ENCODE peak calls at places on chromosome 10, in ten cellular contexts. One of them, this sample, is unnamed.

GRCh38 chr10:121497513-121497912 is 100.7 kb downstream of the FGFR2 start:
- DNase-seq in neural progenitor cell: no peak
- DNase-seq in small intestine: peak; percentile 39
- DNase-seq in AG04450: no peak
- DNase-seq in lung: no peak
- DNase-seq in IMR-90: no peak
- DNase-seq in neuronal stem cell: no peak
- DNase-seq in retinal pigment epithelial cell: no peak
- DNase-seq in upper lobe of right lung: no peak
- DNase-seq in kidney: no peak
- DNase-seq in this sample: no peak

GRCh38 chr10:16566202-16566805 is 44.6 kb upstream of the C1QL3 start:
- DNase-seq in IMR-90: no peak
- DNase-seq in kidney: no peak
- DNase-seq in retinal pigment epithelial cell: no peak
- DNase-seq in small intestine: no peak
- DNase-seq in upper lobe of right lung: no peak
- DNase-seq in neuronal stem cell: no peak
- DNase-seq in AG04450: no peak
- DNase-seq in lung: no peak
- DNase-seq in neural progenitor cell: no peak
- DNase-seq in this sample: no peak

GRCh38 chr10:37490266-37490665 is 364.9 kb downstream of the ANKRD30A start:
- DNase-seq in small intestine: no peak
- DNase-seq in upper lobe of right lung: no peak
- DNase-seq in IMR-90: no peak
- DNase-seq in neural progenitor cell: no peak
- DNase-seq in retinal pigment epithelial cell: no peak
- DNase-seq in kidney: no peak
- DNase-seq in AG04450: no peak
- DNase-seq in lung: no peak
- DNase-seq in neuronal stem cell: no peak
- DNase-seq in this sample: no peak

GRCh38 chr10:71138126-71138860 is 74.1 kb upstream of the UNC5B start:
- DNase-seq in lung: no peak
- DNase-seq in small intestine: no peak
- DNase-seq in neural progenitor cell: no peak
- DNase-seq in retinal pigment epithelial cell: no peak
- DNase-seq in IMR-90: no peak
- DNase-seq in kidney: no peak
- DNase-seq in AG04450: no peak
- DNase-seq in upper lobe of right lung: no peak
- DNase-seq in neuronal stem cell: no peak
- DNase-seq in this sample: no peak

GRCh38 chr10:75617485-75618155 is 186.2 kb downstream of the LRMDA start:
- DNase-seq in neural progenitor cell: no peak
- DNase-seq in kidney: no peak
- DNase-seq in small intestine: no peak
- DNase-seq in upper lobe of right lung: no peak
- DNase-seq in IMR-90: no peak
- DNase-seq in lung: peak; percentile 48
- DNase-seq in AG04450: no peak
- DNase-seq in retinal pigment epithelial cell: no peak
- DNase-seq in neuronal stem cell: no peak
- DNase-seq in this sample: peak; percentile 9

GRCh38 chr10:5645375-5645774 is 21.0 kb downstream of the ASB13 start:
- DNase-seq in kidney: peak; percentile 57
- DNase-seq in small intestine: peak; percentile 95
- DNase-seq in lung: no peak
- DNase-seq in neural progenitor cell: no peak
- DNase-seq in AG04450: no peak
- DNase-seq in neuronal stem cell: no peak
- DNase-seq in upper lobe of right lung: no peak
- DNase-seq in IMR-90: no peak
- DNase-seq in retinal pigment epithelial cell: peak; percentile 72
- DNase-seq in this sample: no peak

GRCh38 chr10:43217563-43218205 is 49.2 kb downstream of the RASGEF1A start:
- DNase-seq in upper lobe of right lung: peak; percentile 43
- DNase-seq in kidney: peak; percentile 48
- DNase-seq in retinal pigment epithelial cell: no peak
- DNase-seq in lung: no peak
- DNase-seq in small intestine: no peak
- DNase-seq in neuronal stem cell: no peak
- DNase-seq in IMR-90: no peak
- DNase-seq in neural progenitor cell: no peak
- DNase-seq in AG04450: no peak
- DNase-seq in this sample: no peak

GRCh38 chr10:5096108-5096507 is 1.9 kb downstream of the AKR1C3 start:
- DNase-seq in kidney: no peak
- DNase-seq in lung: no peak
- DNase-seq in upper lobe of right lung: no peak
- DNase-seq in neuronal stem cell: no peak
- DNase-seq in small intestine: peak; percentile 64
- DNase-seq in retinal pigment epithelial cell: no peak
- DNase-seq in IMR-90: no peak
- DNase-seq in neural progenitor cell: no peak
- DNase-seq in AG04450: no peak
- DNase-seq in this sample: no peak

GRCh38 chr10:8129438-8129837 is 75.0 kb downstream of the GATA3 start:
- DNase-seq in kidney: no peak
- DNase-seq in AG04450: no peak
- DNase-seq in neural progenitor cell: no peak
- DNase-seq in small intestine: no peak
- DNase-seq in upper lobe of right lung: no peak
- DNase-seq in IMR-90: no peak
- DNase-seq in retinal pigment epithelial cell: no peak
- DNase-seq in lung: no peak
- DNase-seq in neuronal stem cell: no peak
- DNase-seq in this sample: no peak

GRCh38 chr10:8128511-8128910 is 74.0 kb downstream of the GATA3 start:
- DNase-seq in upper lobe of right lung: no peak
- DNase-seq in lung: no peak
- DNase-seq in neuronal stem cell: no peak
- DNase-seq in IMR-90: no peak
- DNase-seq in AG04450: no peak
- DNase-seq in kidney: no peak
- DNase-seq in small intestine: no peak
- DNase-seq in neural progenitor cell: no peak
- DNase-seq in retinal pigment epithelial cell: no peak
- DNase-seq in this sample: no peak

GRCh38 chr10:8133146-8133545 is 78.7 kb downstream of the GATA3 start:
- DNase-seq in lung: no peak
- DNase-seq in small intestine: no peak
- DNase-seq in IMR-90: no peak
- DNase-seq in kidney: no peak
- DNase-seq in upper lobe of right lung: no peak
- DNase-seq in AG04450: no peak
- DNase-seq in neuronal stem cell: no peak
- DNase-seq in retinal pigment epithelial cell: no peak
- DNase-seq in neural progenitor cell: no peak
- DNase-seq in this sample: no peak

GRCh38 chr10:8136745-8137144 is 82.3 kb downstream of the GATA3 start:
- DNase-seq in neural progenitor cell: no peak
- DNase-seq in IMR-90: no peak
- DNase-seq in small intestine: no peak
- DNase-seq in AG04450: no peak
- DNase-seq in neuronal stem cell: no peak
- DNase-seq in kidney: no peak
- DNase-seq in lung: no peak
- DNase-seq in upper lobe of right lung: no peak
- DNase-seq in retinal pigment epithelial cell: no peak
- DNase-seq in this sample: no peak

DNA sequence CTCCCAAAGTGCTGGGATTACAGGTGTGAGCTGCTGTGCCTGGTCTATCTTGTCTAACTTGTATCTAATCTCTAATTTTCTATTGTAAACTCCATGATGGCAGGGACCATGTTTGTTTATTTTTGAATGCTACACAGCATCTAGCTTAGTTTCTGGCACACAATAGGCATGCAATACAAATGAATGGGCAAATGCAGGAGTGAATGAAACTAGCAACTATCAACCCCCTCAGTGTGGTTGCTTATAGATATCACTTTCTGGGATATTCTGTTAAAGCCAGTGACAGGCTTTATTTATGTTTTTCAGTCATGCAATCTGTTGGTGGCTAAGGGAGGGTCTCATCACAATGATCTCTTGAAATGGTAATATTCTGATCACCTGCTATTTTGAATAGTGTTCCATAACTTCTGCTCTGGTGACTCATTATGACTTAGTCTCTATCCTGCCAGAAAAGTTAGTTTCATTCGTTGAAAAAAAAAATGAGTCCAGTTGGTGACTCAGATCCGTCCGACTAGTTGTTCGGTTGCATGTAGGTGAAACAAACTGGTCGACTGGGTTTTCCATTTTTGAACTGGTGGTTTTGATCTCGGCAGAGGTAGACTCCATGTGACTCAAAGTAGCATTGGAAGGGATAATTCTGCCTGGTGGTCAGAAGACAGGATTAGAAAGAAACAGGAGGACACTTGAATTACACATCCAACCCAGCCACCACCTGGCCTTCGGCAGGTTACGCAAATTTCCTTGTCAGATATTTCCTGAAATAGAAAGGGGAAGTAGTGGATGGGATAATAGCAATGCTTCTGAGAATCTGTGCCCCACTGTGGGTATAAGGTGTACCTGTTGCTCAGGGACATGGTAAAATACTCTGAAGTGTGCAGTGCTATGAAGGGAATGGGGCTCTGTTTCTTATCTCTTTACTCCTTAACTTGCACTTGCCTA is 76.8 kb downstream of the GATA3 start:
- DNase-seq in neural progenitor cell: no peak
- DNase-seq in small intestine: no peak
- DNase-seq in retinal pigment epithelial cell: peak; percentile 25
- DNase-seq in AG04450: no peak
- DNase-seq in kidney: no peak
- DNase-seq in IMR-90: peak; percentile 15
- DNase-seq in upper lobe of right lung: no peak
- DNase-seq in neuronal stem cell: no peak
- DNase-seq in lung: no peak
- DNase-seq in this sample: peak; percentile 4
- H3K4me3 ChIP-seq in neural progenitor cell: no peak overlapping the region
- H3K4me3 ChIP-seq in small intestine: no peak overlapping the region
- H3K4me3 ChIP-seq in retinal pigment epithelial cell: no peak overlapping the region
- H3K4me3 ChIP-seq in AG04450: no peak overlapping the region
- H3K4me3 ChIP-seq in kidney: no peak overlapping the region
- H3K4me3 ChIP-seq in IMR-90: no peak overlapping the region
- H3K4me3 ChIP-seq in upper lobe of right lung: no peak overlapping the region
- H3K4me3 ChIP-seq in neuronal stem cell: no peak overlapping the region
- H3K4me3 ChIP-seq in lung: no peak overlapping the region
- H3K4me3 ChIP-seq in this sample: no peak overlapping the region

DNA sequence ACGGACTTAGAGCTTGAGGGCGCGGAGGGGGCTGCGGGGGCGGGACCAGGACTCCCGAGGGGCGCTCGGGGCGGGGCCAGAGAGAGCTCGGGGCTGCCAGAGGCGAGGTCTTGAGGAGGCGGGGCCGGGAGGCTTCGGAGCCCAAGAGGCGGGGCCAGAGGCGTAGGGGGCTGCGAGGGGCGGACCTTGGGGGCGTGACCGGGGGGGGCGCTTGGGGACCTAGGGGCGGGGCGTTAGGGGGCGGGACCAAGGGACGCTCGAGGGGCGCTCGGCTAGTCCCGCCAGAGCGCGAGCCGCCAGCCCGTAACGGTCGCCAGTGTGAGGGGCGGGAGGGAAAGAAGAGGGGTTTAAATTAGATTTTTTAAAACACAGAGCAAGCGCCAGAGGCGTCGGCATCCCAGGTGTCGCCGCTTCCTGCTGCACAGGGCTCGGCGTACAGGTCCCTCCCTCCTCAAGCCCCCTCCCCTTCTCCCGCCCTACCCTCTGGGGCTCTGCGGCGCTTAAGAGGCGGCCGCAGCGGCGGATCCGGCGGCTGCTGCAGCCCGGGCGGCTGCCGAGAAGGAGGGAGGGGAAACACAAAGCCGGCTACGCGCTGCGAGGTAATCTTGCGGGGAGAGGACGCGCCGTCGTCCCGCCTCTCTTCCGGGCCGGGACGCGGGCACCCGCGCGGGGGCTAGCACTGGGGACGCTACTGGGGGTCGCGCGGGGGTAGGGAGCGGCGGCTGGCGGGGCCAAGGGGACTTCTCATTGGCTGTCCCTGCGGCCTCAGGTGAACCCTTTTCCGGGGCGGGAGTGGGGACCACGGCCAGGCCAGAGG is at the start of gene ADD3:
- DNase-seq in small intestine: peak; percentile 90
- DNase-seq in IMR-90: peak; percentile 91
- DNase-seq in retinal pigment epithelial cell: no peak
- DNase-seq in kidney: peak; percentile 99
- DNase-seq in AG04450: peak; percentile 86
- DNase-seq in lung: peak; percentile 88
- DNase-seq in upper lobe of right lung: peak; percentile 95
- DNase-seq in neuronal stem cell: peak; percentile 98
- DNase-seq in neural progenitor cell: peak; percentile 100
- DNase-seq in this sample: peak; percentile 98
- H3K4me3 ChIP-seq in small intestine: peak within 1 kb of the TSS; percentile 96
- H3K4me3 ChIP-seq in IMR-90: peak within 1 kb of the TSS; percentile 82
- H3K4me3 ChIP-seq in retinal pigment epithelial cell: peak within 1 kb of the TSS; percentile 80
- H3K4me3 ChIP-seq in kidney: peak within 1 kb of the TSS; percentile 84
- H3K4me3 ChIP-seq in AG04450: peak within 1 kb of the TSS; percentile 77
- H3K4me3 ChIP-seq in lung: peak within 1 kb of the TSS; percentile 75
- H3K4me3 ChIP-seq in upper lobe of right lung: peak within 1 kb of the TSS; percentile 93
- H3K4me3 ChIP-seq in neuronal stem cell: peak within 1 kb of the TSS; percentile 97
- H3K4me3 ChIP-seq in neural progenitor cell: peak within 1 kb of the TSS; percentile 89
- H3K4me3 ChIP-seq in this sample: peak within 1 kb of the TSS; percentile 89

GRCh38 chr10:69335613-69336012 is 57.3 kb downstream of the HK1 start:
- DNase-seq in neural progenitor cell: no peak
- DNase-seq in retinal pigment epithelial cell: no peak
- DNase-seq in small intestine: no peak
- DNase-seq in neuronal stem cell: no peak
- DNase-seq in IMR-90: no peak
- DNase-seq in upper lobe of right lung: no peak
- DNase-seq in kidney: no peak
- DNase-seq in AG04450: no peak
- DNase-seq in lung: no peak
- DNase-seq in this sample: no peak

GRCh38 chr10:69332278-69333010 is 54.1 kb downstream of the HK1 start:
- DNase-seq in IMR-90: no peak
- DNase-seq in neuronal stem cell: no peak
- DNase-seq in retinal pigment epithelial cell: no peak
- DNase-seq in kidney: peak; percentile 41
- DNase-seq in lung: no peak
- DNase-seq in neural progenitor cell: no peak
- DNase-seq in AG04450: no peak
- DNase-seq in small intestine: no peak
- DNase-seq in upper lobe of right lung: no peak
- DNase-seq in this sample: peak; percentile 24

GRCh38 chr10:69335063-69335587 is 56.8 kb downstream of the HK1 start:
- DNase-seq in IMR-90: no peak
- DNase-seq in retinal pigment epithelial cell: no peak
- DNase-seq in lung: peak; percentile 53
- DNase-seq in neural progenitor cell: no peak
- DNase-seq in small intestine: no peak
- DNase-seq in neuronal stem cell: no peak
- DNase-seq in kidney: peak; percentile 87
- DNase-seq in upper lobe of right lung: peak; percentile 84
- DNase-seq in AG04450: no peak
- DNase-seq in this sample: no peak

GRCh38 chr10:69333205-69333604 is 54.9 kb downstream of the HK1 start:
- DNase-seq in lung: peak; percentile 67
- DNase-seq in kidney: peak; percentile 79
- DNase-seq in retinal pigment epithelial cell: no peak
- DNase-seq in neuronal stem cell: no peak
- DNase-seq in IMR-90: no peak
- DNase-seq in upper lobe of right lung: peak; percentile 78
- DNase-seq in neural progenitor cell: peak; percentile 72
- DNase-seq in small intestine: no peak
- DNase-seq in AG04450: no peak
- DNase-seq in this sample: peak; percentile 50

GRCh38 chr10:69334258-69335062 is 56.2 kb downstream of the HK1 start:
- DNase-seq in small intestine: no peak
- DNase-seq in upper lobe of right lung: no peak
- DNase-seq in neuronal stem cell: no peak
- DNase-seq in IMR-90: no peak
- DNase-seq in AG04450: no peak
- DNase-seq in kidney: peak; percentile 61
- DNase-seq in lung: no peak
- DNase-seq in neural progenitor cell: no peak
- DNase-seq in retinal pigment epithelial cell: no peak
- DNase-seq in this sample: no peak
- H3K4me3 ChIP-seq in small intestine: no peak overlapping the region
- H3K4me3 ChIP-seq in upper lobe of right lung: no peak overlapping the region
- H3K4me3 ChIP-seq in neuronal stem cell: no peak overlapping the region
- H3K4me3 ChIP-seq in IMR-90: no peak overlapping the region
- H3K4me3 ChIP-seq in AG04450: no peak overlapping the region
- H3K4me3 ChIP-seq in kidney: no peak overlapping the region
- H3K4me3 ChIP-seq in lung: no peak overlapping the region
- H3K4me3 ChIP-seq in neural progenitor cell: no peak overlapping the region
- H3K4me3 ChIP-seq in retinal pigment epithelial cell: no peak overlapping the region
- H3K4me3 ChIP-seq in this sample: no peak overlapping the region

GRCh38 chr10:102643346-102644065 is 773 bp upstream of the TRIM8 start:
- DNase-seq in AG04450: no peak
- DNase-seq in neuronal stem cell: peak; percentile 65
- DNase-seq in upper lobe of right lung: peak; percentile 83
- DNase-seq in small intestine: peak; percentile 61
- DNase-seq in lung: peak; percentile 65
- DNase-seq in IMR-90: peak; percentile 74
- DNase-seq in neural progenitor cell: peak; percentile 87
- DNase-seq in retinal pigment epithelial cell: no peak
- DNase-seq in kidney: peak; percentile 89
- DNase-seq in this sample: peak; percentile 89

GRCh38 chr10:102641398-102641797 is 2.9 kb upstream of the TRIM8 start:
- DNase-seq in IMR-90: no peak
- DNase-seq in neuronal stem cell: no peak
- DNase-seq in small intestine: no peak
- DNase-seq in neural progenitor cell: no peak
- DNase-seq in kidney: no peak
- DNase-seq in lung: no peak
- DNase-seq in upper lobe of right lung: no peak
- DNase-seq in AG04450: no peak
- DNase-seq in retinal pigment epithelial cell: no peak
- DNase-seq in this sample: no peak

GRCh38 chr10:102644066-102644645 is at the start of gene TRIM8:
- DNase-seq in small intestine: peak; percentile 88
- DNase-seq in lung: no peak
- DNase-seq in neural progenitor cell: peak; percentile 75
- DNase-seq in AG04450: no peak
- DNase-seq in neuronal stem cell: no peak
- DNase-seq in retinal pigment epithelial cell: no peak
- DNase-seq in IMR-90: no peak
- DNase-seq in upper lobe of right lung: peak; percentile 82
- DNase-seq in kidney: peak; percentile 90
- DNase-seq in this sample: peak; percentile 76

GRCh38 chr10:102641880-102642552 is 2.3 kb upstream of the TRIM8 start:
- DNase-seq in neuronal stem cell: peak; percentile 92
- DNase-seq in neural progenitor cell: peak; percentile 98
- DNase-seq in upper lobe of right lung: peak; percentile 99
- DNase-seq in lung: peak; percentile 98
- DNase-seq in IMR-90: peak; percentile 97
- DNase-seq in small intestine: peak; percentile 98
- DNase-seq in retinal pigment epithelial cell: peak; percentile 89
- DNase-seq in AG04450: peak; percentile 94
- DNase-seq in kidney: peak; percentile 100
- DNase-seq in this sample: peak; percentile 98

GRCh38 chr10:102642553-102643345 is 1.5 kb upstream of the TRIM8 start:
- DNase-seq in IMR-90: peak; percentile 56
- DNase-seq in retinal pigment epithelial cell: no peak
- DNase-seq in neuronal stem cell: peak; percentile 54
- DNase-seq in AG04450: no peak
- DNase-seq in small intestine: peak; percentile 75
- DNase-seq in lung: no peak
- DNase-seq in kidney: peak; percentile 88
- DNase-seq in neural progenitor cell: peak; percentile 76
- DNase-seq in upper lobe of right lung: peak; percentile 84
- DNase-seq in this sample: peak; percentile 80
- H3K4me3 ChIP-seq in IMR-90: peak overlapping the region; percentile 77
- H3K4me3 ChIP-seq in retinal pigment epithelial cell: peak overlapping the region; percentile 89
- H3K4me3 ChIP-seq in neuronal stem cell: peak overlapping the region; percentile 93
- H3K4me3 ChIP-seq in AG04450: peak overlapping the region; percentile 74
- H3K4me3 ChIP-seq in small intestine: peak overlapping the region; percentile 92
- H3K4me3 ChIP-seq in lung: peak overlapping the region; percentile 63
- H3K4me3 ChIP-seq in kidney: peak overlapping the region; percentile 99
- H3K4me3 ChIP-seq in neural progenitor cell: peak overlapping the region; percentile 94
- H3K4me3 ChIP-seq in upper lobe of right lung: peak overlapping the region; percentile 85
- H3K4me3 ChIP-seq in this sample: peak overlapping the region; percentile 88

This sample was measured in GM23248.